ENCODE peak calls at places on chromosomes 7 and 10, in five cellular contexts. K is naive thymus-derived CD8-positive, alpha-beta T cell; S is left ventricle myocardium superior; O is neuronal stem cell; N is RPMI7951. B is an unnamed sample.

GRCh38 chr7:101273126-101273525 is 28.2 kb upstream of the FIS1 start:
- DNase-seq in K (no peak), S (no peak), N (no peak), O (no peak), B (no peak)

GRCh38 chr7:104943502-104944343 is 70.3 kb upstream of the KMT2E start:
- DNase-seq in N (peak; percentile 100), S (peak; percentile 47), O (no peak), K (peak; percentile 40), B (peak; percentile 97)

GRCh38 chr10:78802866-78803265 is 265.9 kb upstream of the ZMIZ1 start:
- DNase-seq in K (no peak), N (peak; percentile 80), S (peak; percentile 79), O (no peak), B (no peak)

GRCh38 chr10:52300599-52301277 is 13.3 kb upstream of the DKK1 start:
- DNase-seq in N (peak; percentile 40), K (no peak), S (no peak), O (no peak), B (no peak)

GRCh38 chr10:106436123-106436740 is 728.3 kb downstream of the SORCS1 start:
- DNase-seq in N (no peak), O (no peak), S (no peak), K (no peak), B (no peak)

GRCh38 chr10:130491698-130492050 is 355.5 kb downstream of the GLRX3 start:
- DNase-seq in O (no peak), S (no peak), N (no peak), K (no peak), B (no peak)

GRCh38 chr10:7538970-7539694 is 127.6 kb downstream of the ITIH5 start:
- DNase-seq in S (no peak), O (no peak), K (no peak), N (no peak), B (no peak)

GRCh38 chr7:33485746-33486491 is 356.6 kb downstream of the BBS9 start:
- DNase-seq in O (no peak), N (peak; percentile 42), S (no peak), K (no peak), B (no peak)

GRCh38 chr10:97612386-97612785 is 20.9 kb downstream of the MORN4 start:
- DNase-seq in K (no peak), N (peak; percentile 64), O (no peak), S (no peak), B (peak; percentile 76)

GRCh38 chr10:31867646-31868045 is 61.0 kb downstream of the ARHGAP12 start:
- DNase-seq in N (no peak), O (no peak), S (no peak), K (no peak), B (no peak)

GRCh38 chr10:95697429-95697828 is 3.7 kb upstream of the TCTN3 start:
- DNase-seq in N (no peak), S (no peak), K (no peak), O (no peak), B (no peak)

GRCh38 chr10:96642530-96642929 is 55.7 kb upstream of the TM9SF3 start:
- DNase-seq in O (no peak), K (no peak), N (no peak), S (no peak), B (no peak)

GRCh38 chr10:113108180-113108835 is 158.3 kb downstream of the TCF7L2 start:
- DNase-seq in O (peak; percentile 63), N (no peak), S (peak; percentile 54), K (no peak), B (no peak)

GRCh38 chr7:1823376-1824150 is 153.5 kb downstream of the ELFN1 start:
- DNase-seq in S (no peak), N (no peak), O (no peak), K (no peak), B (no peak)

GRCh38 chr7:131190146-131190545 is 137.5 kb upstream of the MKLN1 start:
- DNase-seq in N (peak; percentile 69), O (no peak), S (no peak), K (no peak), B (no peak)

GRCh38 chr7:31061185-31061584 is 9.1 kb downstream of the ADCYAP1R1 start:
- DNase-seq in S (no peak), O (no peak), N (no peak), K (no peak), B (no peak)

GRCh38 chr10:118373786-118374185 is 31.7 kb upstream of the FAM204A start:
- DNase-seq in N (peak; percentile 70), K (no peak), S (no peak), O (no peak), B (peak; percentile 89)

B was measured in A172.